ENCODE peak calls at places on chromosomes 13 and 19, in five cellular contexts. K, N, S, V and R are unnamed samples.

GRCh38 chr13:88622362-88622973 is 951.3 kb downstream of the SLITRK5 start:
- DNase-seq in K (no peak), N (peak), S (no peak), V (no peak), R (peak)

GRCh38 chr13:29718694-29719093 is 123.2 kb upstream of the SLC7A1 start:
- DNase-seq in K (no peak), N (no peak), S (no peak), V (no peak), R (no peak)

GRCh38 chr19:55935206-55935605 is 3.1 kb upstream of the NLRP13 start:
- DNase-seq in K (no peak), N (no peak), S (no peak), V (no peak), R (no peak)

GRCh38 chr19:18466354-18466753 is 28.4 kb upstream of the ISYNA1 start:
- DNase-seq in K (no peak), N (no peak), S (no peak), V (no peak), R (no peak)

GRCh38 chr13:36875431-36875830 is 44.6 kb downstream of the SMAD9 start:
- DNase-seq in K (no peak), N (no peak), S (no peak), V (no peak), R (no peak)

GRCh38 chr13:109144693-109145437 is 515.5 kb downstream of the MYO16 start:
- DNase-seq in K (no peak), N (peak), S (no peak), V (no peak), R (no peak)

GRCh38 chr13:106942558-106942957 is 374.6 kb upstream of the ARGLU1 start:
- DNase-seq in K (no peak), N (no peak), S (no peak), V (no peak), R (no peak)

GRCh38 chr13:30720470-30720869 is 14.9 kb upstream of the ALOX5AP start:
- DNase-seq in K (no peak), N (peak), S (no peak), V (no peak), R (no peak)

GRCh38 chr13:98207411-98207810 is 30.3 kb upstream of the RNF113B start:
- DNase-seq in K (no peak), N (peak), S (no peak), V (no peak), R (no peak)

GRCh38 chr13:41694902-41695301 is 237.6 kb downstream of the RGCC start:
- DNase-seq in K (no peak), N (peak), S (no peak), V (no peak), R (no peak)

GRCh38 chr13:75326173-75327131 is 155.5 kb downstream of the TBC1D4 start:
- DNase-seq in K (no peak), N (peak), S (no peak), V (no peak), R (no peak)

GRCh38 chr13:111572956-111573355 is 252.5 kb downstream of the TEX29 start:
- DNase-seq in K (no peak), N (no peak), S (no peak), V (no peak), R (no peak)

GRCh38 chr19:29263305-29264080 is 50.5 kb upstream of the UQCRFS1 start:
- DNase-seq in K (peak), N (no peak), S (no peak), V (peak), R (peak)

GRCh38 chr19:28159065-28159464 is 1053.9 kb downstream of the UQCRFS1 start:
- DNase-seq in K (no peak), N (no peak), S (no peak), V (no peak), R (no peak)

GRCh38 chr13:98581971-98582702 is 5.2 kb upstream of the STK24 start:
- DNase-seq in K (no peak), N (peak), S (no peak), V (no peak), R (peak)

GRCh38 chr19:48169585-48169973 is 565 bp downstream of the LIG1 start:
- DNase-seq in K (peak), N (peak), S (peak), V (peak), R (peak)

GRCh38 chr19:10686661-10687517 is 14.3 kb upstream of the QTRT1 start:
- DNase-seq in K (no peak), N (no peak), S (no peak), V (no peak), R (no peak)

GRCh38 chr13:80604094-80604493 is 263.2 kb upstream of the SPRY2 start:
- DNase-seq in K (no peak), N (no peak), S (no peak), V (no peak), R (no peak)

GRCh38 chr13:56700324-56700723 is 440.4 kb upstream of the PRR20A start:
- DNase-seq in K (no peak), N (peak), S (no peak), V (no peak), R (peak)

GRCh38 chr13:23754506-23754905 is 134.7 kb downstream of the MIPEP start:
- DNase-seq in K (no peak), N (no peak), S (no peak), V (no peak), R (no peak)

GRCh38 chr19:46487802-46488445 is 7.7 kb downstream of the PNMA8B start:
- DNase-seq in K (peak), N (peak), S (peak), V (peak), R (peak)

GRCh38 chr13:111460548-111461444 is 140.4 kb downstream of the TEX29 start:
- DNase-seq in K (no peak), N (peak), S (peak), V (peak), R (peak)

GRCh38 chr13:112703935-112704633 is 14.2 kb downstream of the ATP11A start:
- DNase-seq in K (no peak), N (no peak), S (no peak), V (no peak), R (no peak)

GRCh38 chr19:48629599-48630288 is 7.4 kb downstream of the DBP start:
- DNase-seq in K (peak), N (peak), S (peak), V (peak), R (peak)

GRCh38 chr19:41799444-41800000 is 3.1 kb downstream of the CEACAM3 start:
- DNase-seq in K (no peak), N (no peak), S (no peak), V (no peak), R (no peak)

GRCh38 chr13:33213024-33213795 is 72.3 kb downstream of the STARD13 start:
- DNase-seq in K (no peak), N (no peak), S (no peak), V (no peak), R (no peak)

GRCh38 chr13:49563513-49563912 is 21.8 kb downstream of the RCBTB1 start:
- DNase-seq in K (no peak), N (peak), S (no peak), V (no peak), R (peak)

GRCh38 chr13:74816737-74817136 is 665.2 kb downstream of the TBC1D4 start:
- DNase-seq in K (no peak), N (no peak), S (no peak), V (no peak), R (no peak)

GRCh38 chr13:73059460-73060250 is 850 bp downstream of the KLF5 start:
- DNase-seq in K (peak), N (peak), S (no peak), V (peak), R (peak)

GRCh38 chr13:41075034-41075433 is 13.7 kb downstream of the WBP4 start:
- DNase-seq in K (no peak), N (peak), S (no peak), V (no peak), R (no peak)

GRCh38 chr19:49553451-49554271 is 25.9 kb downstream of the RCN3 start:
- DNase-seq in K (no peak), N (peak), S (no peak), V (no peak), R (peak)

GRCh38 chr19:31340059-31341025 is 8.9 kb downstream of the TSHZ3 start:
- DNase-seq in K (no peak), N (peak), S (no peak), V (peak), R (no peak)

GRCh38 chr13:32594339-32594738 is 8.1 kb downstream of the PDS5B start:
- DNase-seq in K (no peak), N (no peak), S (no peak), V (no peak), R (no peak)

DNA sequence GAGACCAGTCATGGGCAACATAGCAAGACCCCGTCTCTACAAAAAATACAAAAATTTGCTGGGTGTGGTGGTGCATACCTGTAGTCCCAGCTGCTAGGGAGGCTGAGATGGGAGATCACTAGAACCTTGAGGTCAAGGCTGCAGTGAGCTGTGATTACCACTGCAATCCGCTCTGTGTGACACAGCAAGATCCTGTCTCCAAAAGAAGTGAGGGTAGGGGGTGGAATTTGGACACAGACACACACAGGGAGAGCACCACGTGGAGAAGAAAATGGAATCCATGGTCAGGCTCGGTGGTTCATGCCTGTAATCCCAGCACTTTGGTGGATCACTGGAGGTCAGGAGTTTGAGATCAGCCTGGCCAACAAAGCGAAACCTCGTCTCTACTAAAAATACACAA is 8.7 kb downstream of the TNFSF9 start:
- DNase-seq in K (no peak), N (no peak), S (no peak), V (no peak), R (no peak)
- H2BK12ac ChIP-seq in K (no peak), N (no peak), S (no peak), V (no peak), R (no peak)

GRCh38 chr19:15223649-15224371 is 8.4 kb downstream of the EPHX3 start:
- DNase-seq in K (no peak), N (peak), S (no peak), V (no peak), R (no peak)

GRCh38 chr19:15225797-15226196 is 6.5 kb downstream of the EPHX3 start:
- DNase-seq in K (no peak), N (no peak), S (no peak), V (no peak), R (no peak)

GRCh38 chr19:15227261-15227660 is 5.0 kb downstream of the EPHX3 start:
- DNase-seq in K (no peak), N (no peak), S (no peak), V (no peak), R (peak)

GRCh38 chr19:15218501-15218900 is 13.7 kb downstream of the EPHX3 start:
- DNase-seq in K (no peak), N (no peak), S (no peak), V (no peak), R (no peak)

GRCh38 chr19:15222738-15223648 is 9.3 kb downstream of the EPHX3 start:
- DNase-seq in K (peak), N (peak), S (peak), V (peak), R (peak)
- H2BK5ac ChIP-seq in K (peak), N (no peak), S (peak), V (no peak), R (no peak)

GRCh38 chr19:53506728-53507127 is 31.2 kb upstream of the ZNF331 start:
- DNase-seq in K (no peak), N (no peak), S (no peak), V (no peak), R (no peak)

GRCh38 chr19:53504903-53505302 is 33.0 kb upstream of the ZNF331 start:
- DNase-seq in K (no peak), N (no peak), S (no peak), V (no peak), R (no peak)

GRCh38 chr19:53507523-53508442 is 30.2 kb upstream of the ZNF331 start:
- DNase-seq in K (no peak), N (no peak), S (no peak), V (no peak), R (peak)

DNA sequence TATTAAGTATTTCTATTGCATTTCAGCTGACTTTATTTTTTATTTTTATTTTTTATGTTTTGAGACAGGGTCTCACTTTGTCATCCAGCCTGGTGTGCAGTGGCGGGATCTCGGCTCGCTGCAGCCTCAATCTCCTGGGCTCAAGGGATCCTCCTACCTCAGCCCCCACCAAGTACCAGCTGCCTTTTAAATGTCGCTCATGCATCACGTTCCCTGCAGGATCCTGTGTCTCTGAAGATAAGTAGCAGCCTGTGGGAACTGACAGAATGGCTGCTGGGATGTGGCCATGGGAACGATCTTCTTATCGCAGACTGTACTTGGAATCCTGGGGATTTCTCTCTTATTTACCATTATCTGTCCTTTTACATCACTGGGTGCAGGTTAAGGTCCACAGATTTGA is 34.8 kb upstream of the ZNF331 start:
- DNase-seq in K (no peak), N (no peak), S (no peak), V (no peak), R (no peak)
- H2BK12ac ChIP-seq in K (no peak), N (no peak), S (peak), V (no peak), R (no peak)

GRCh38 chr13:97018029-97018819 is 23.9 kb upstream of the OXGR1 start:
- DNase-seq in K (no peak), N (peak), S (no peak), V (peak), R (peak)

GRCh38 chr13:97017322-97017721 is 23.0 kb upstream of the OXGR1 start:
- DNase-seq in K (no peak), N (no peak), S (no peak), V (no peak), R (no peak)

GRCh38 chr13:97020194-97020593 is 25.9 kb upstream of the OXGR1 start:
- DNase-seq in K (no peak), N (no peak), S (no peak), V (no peak), R (peak)

GRCh38 chr13:97020689-97021240 is 26.5 kb upstream of the OXGR1 start:
- DNase-seq in K (no peak), N (no peak), S (no peak), V (no peak), R (peak)

DNA sequence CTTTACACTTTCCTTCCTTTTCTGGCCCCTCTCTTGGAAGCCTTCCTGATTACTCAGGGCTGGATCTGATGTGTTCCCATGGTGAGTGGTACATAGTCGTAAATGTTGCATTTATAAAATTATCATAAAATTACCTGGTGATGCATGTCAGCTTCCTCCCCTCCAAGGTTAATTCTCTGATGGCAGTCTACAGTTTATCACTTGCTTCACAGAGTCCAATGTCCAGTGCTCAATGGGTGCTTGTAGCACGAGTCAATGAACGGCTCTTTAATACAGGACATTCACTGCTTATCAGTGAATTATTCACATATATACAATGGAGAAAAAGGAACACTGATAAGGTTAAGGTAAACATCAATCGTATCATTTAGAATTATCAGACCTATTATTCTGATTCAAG is 27.0 kb upstream of the OXGR1 start:
- DNase-seq in K (no peak), N (no peak), S (no peak), V (no peak), R (no peak)
- H2BK5ac ChIP-seq in K (no peak), N (no peak), S (no peak), V (no peak), R (peak)

GRCh38 chr13:28110414-28110813 is 10.0 kb upstream of the FLT3 start:
- DNase-seq in K (no peak), N (no peak), S (no peak), V (no peak), R (no peak)
- H2BK12ac ChIP-seq in K (no peak), N (no peak), S (peak), V (no peak), R (no peak)

DNA sequence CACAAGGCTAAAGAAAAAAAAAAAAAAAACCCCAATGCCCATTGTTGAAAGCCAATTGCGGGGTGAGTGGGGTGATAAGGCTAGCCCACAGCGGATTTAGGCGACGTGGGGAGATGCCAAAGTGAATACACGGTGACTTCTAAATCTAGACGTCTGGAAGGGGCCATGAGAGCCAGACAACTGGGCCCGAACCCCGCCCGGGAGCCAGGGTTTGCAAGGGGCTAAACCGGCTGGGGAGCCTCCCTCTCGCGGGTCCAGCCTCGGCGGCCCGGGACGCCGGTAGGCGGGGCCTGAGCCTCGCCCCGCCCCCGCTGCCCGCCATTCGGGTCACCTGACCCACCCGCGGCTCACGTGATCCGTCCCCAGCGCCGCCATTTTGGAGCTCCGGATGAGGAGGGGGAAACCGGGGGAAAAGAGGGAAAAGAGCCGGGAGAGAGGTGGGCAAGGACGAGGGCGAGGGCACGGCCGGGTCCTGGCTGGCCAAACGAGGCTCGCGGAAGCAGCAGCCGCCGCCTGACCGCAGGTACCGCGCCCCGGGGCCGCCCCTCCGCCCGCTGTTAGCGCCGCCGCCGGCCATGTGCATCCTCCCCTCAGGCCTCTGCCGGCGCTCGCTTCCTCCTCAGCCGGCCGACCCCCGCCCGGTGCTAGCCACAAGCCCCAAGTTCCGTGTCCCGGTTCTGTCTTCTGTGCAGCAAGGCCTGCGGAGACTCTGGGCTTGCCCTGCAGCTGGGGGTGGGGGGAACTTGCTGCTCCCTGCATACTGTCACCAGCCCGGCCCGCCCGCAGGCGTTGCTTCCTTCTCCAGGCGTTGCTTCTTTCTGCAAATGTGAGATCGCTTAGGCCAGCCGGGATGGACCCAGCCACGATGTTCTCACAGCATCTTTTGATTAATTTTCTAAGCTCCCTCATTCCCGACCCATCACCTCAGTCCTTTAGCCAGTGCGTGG is at the start of gene ZNF507:
- DNase-seq in K (peak), N (peak), S (peak), V (peak), R (peak)
- H2BK5ac ChIP-seq in K (no peak), N (peak), S (peak), V (no peak), R (peak)